ENCODE peak calls at places on chromosomes 5 and 9, in ten cellular contexts. C is stimulated activated CD8-positive, alpha-beta memory T cell treated with anti-CD3 and anti-CD28 coated beads, Interleukin-15, amount 100 ng/mL, for 1 hour; D is GDM1; L is A549; F is activated T-helper 1 cell treated with anti-CD3 and anti-CD28 coated beads, Interleukin-2, amount 50 U/mL, for 16 hours; R is activated CD4-positive, CD25-positive, alpha-beta regulatory T cell; U is fibroblast of villous mesenchyme; X is brain microvascular endothelial cell; G is OCI-LY7; Z is coronary artery. M is an unnamed sample.

GRCh38 chr5:172049226-172049796 is 42.9 kb upstream of the FBXW11 start:
- DNase-seq in Z (no peak), L (no peak), U (no peak), G (no peak), R (no peak), F (no peak), X (no peak), C (no peak), D (no peak), M (no peak)

GRCh38 chr9:2120926-2121689 is 106.0 kb downstream of the SMARCA2 start:
- DNase-seq in D (no peak), Z (no peak), C (no peak), G (no peak), X (peak), F (no peak), L (no peak), U (peak), R (no peak), M (no peak)

GRCh38 chr9:129197978-129198736 is 20.1 kb upstream of the IER5L start:
- DNase-seq in G (no peak), R (no peak), C (no peak), U (peak), F (no peak), D (no peak), L (no peak), Z (no peak), X (peak), M (peak)

GRCh38 chr9:113578877-113579269 is 115.3 kb downstream of the RGS3 start:
- DNase-seq in Z (peak), G (peak), L (peak), R (peak), U (peak), X (peak), D (peak), C (peak), F (peak), M (peak)

GRCh38 chr5:109947667-109948066 is 257.9 kb downstream of the MAN2A1 start:
- DNase-seq in X (no peak), D (no peak), C (no peak), R (no peak), G (no peak), L (no peak), Z (no peak), U (no peak), F (no peak), M (no peak)

GRCh38 chr9:100426532-100427365 is at the start of gene MSANTD3:
- DNase-seq in F (no peak), D (peak), R (no peak), C (peak), X (peak), G (peak), Z (peak), L (peak), U (peak), M (peak)

GRCh38 chr9:29332789-29333188 is 1759.5 kb upstream of the C9orf72 start:
- DNase-seq in C (no peak), R (no peak), Z (no peak), F (no peak), L (peak), G (no peak), X (peak), D (no peak), U (peak), M (no peak)

GRCh38 chr9:124500796-124501611 is 6.2 kb downstream of the NR5A1 start:
- DNase-seq in R (no peak), U (no peak), G (no peak), X (no peak), F (no peak), C (no peak), L (no peak), Z (no peak), D (no peak), M (no peak)

GRCh38 chr5:172284275-172284971 is 859 bp upstream of the UBTD2 start:
- DNase-seq in D (no peak), L (no peak), F (no peak), X (no peak), G (no peak), C (no peak), R (no peak), Z (peak), U (peak), M (peak)

GRCh38 chr5:124979174-124979573 is 232.7 kb upstream of the ZNF608 start:
- DNase-seq in Z (no peak), G (no peak), C (no peak), R (no peak), L (no peak), U (peak), F (no peak), X (no peak), D (no peak), M (no peak)

GRCh38 chr5:33843579-33843978 is 48.2 kb downstream of the ADAMTS12 start:
- DNase-seq in U (peak), X (peak), G (no peak), C (no peak), D (no peak), F (no peak), R (no peak), L (no peak), Z (no peak), M (no peak)

GRCh38 chr9:69718218-69718617 is 41.6 kb downstream of the PTAR1 start:
- DNase-seq in G (no peak), F (no peak), Z (no peak), U (no peak), D (no peak), C (no peak), X (no peak), R (no peak), L (no peak), M (no peak)

GRCh38 chr5:124866355-124867063 is 120.1 kb upstream of the ZNF608 start:
- DNase-seq in G (no peak), L (no peak), U (no peak), D (no peak), R (no peak), C (no peak), Z (no peak), F (no peak), X (no peak), M (no peak)

GRCh38 chr9:89527084-89527483 is 29.2 kb upstream of the SEMA4D start:
- DNase-seq in D (peak), C (no peak), L (no peak), F (no peak), R (no peak), Z (no peak), X (no peak), G (peak), U (no peak), M (peak)

GRCh38 chr9:131394464-131395026 is 659 bp downstream of the PRRC2B start:
- DNase-seq in U (peak), R (peak), X (no peak), F (peak), G (peak), D (no peak), L (no peak), Z (no peak), C (no peak), M (no peak)

GRCh38 chr9:2837915-2838314 is 6.0 kb downstream of the PUM3 start:
- DNase-seq in R (no peak), D (no peak), L (peak), Z (no peak), X (no peak), C (no peak), F (no peak), U (peak), G (no peak), M (no peak)

GRCh38 chr9:4297795-4298254 is 2.0 kb downstream of the GLIS3 start:
- DNase-seq in D (no peak), Z (peak), X (peak), G (no peak), L (peak), C (no peak), R (no peak), U (peak), F (peak), M (peak)

GRCh38 chr5:147332643-147333042 is 97.8 kb downstream of the STK32A start:
- DNase-seq in C (no peak), X (no peak), R (no peak), F (no peak), U (no peak), G (no peak), Z (no peak), L (no peak), D (no peak), M (no peak)

GRCh38 chr5:69217154-69217731 is 17.4 kb upstream of the CDK7 start:
- DNase-seq in D (no peak), L (peak), Z (no peak), U (no peak), G (no peak), X (no peak), R (peak), F (peak), C (peak), M (peak)

GRCh38 chr9:113614843-113615648 is 151.5 kb downstream of the RGS3 start:
- DNase-seq in D (no peak), U (peak), L (no peak), Z (no peak), X (peak), R (no peak), G (no peak), F (no peak), C (no peak), M (no peak)

GRCh38 chr9:73565026-73565425 is 413.4 kb downstream of the ANXA1 start:
- DNase-seq in X (no peak), F (no peak), G (no peak), C (no peak), R (no peak), D (no peak), L (no peak), U (no peak), Z (no peak), M (no peak)

GRCh38 chr5:133727636-133728035 is 115.3 kb upstream of the FSTL4 start:
- DNase-seq in X (no peak), Z (peak), R (no peak), C (no peak), F (no peak), G (no peak), D (no peak), U (no peak), L (no peak), M (no peak)

GRCh38 chr5:98248949-98249348 is 524.5 kb upstream of the RGMB start:
- DNase-seq in G (no peak), C (no peak), L (no peak), F (no peak), U (peak), X (peak), D (no peak), Z (no peak), R (no peak), M (no peak)

GRCh38 chr9:21873540-21874221 is 71.2 kb downstream of the MTAP start:
- DNase-seq in X (peak), G (no peak), C (no peak), F (no peak), U (peak), Z (no peak), D (no peak), R (no peak), L (no peak), M (no peak)

GRCh38 chr5:141508808-141509611 is 20.1 kb downstream of the PCDHGC5 start:
- DNase-seq in F (no peak), U (peak), X (peak), R (no peak), D (no peak), L (no peak), C (no peak), G (peak), Z (peak), M (peak)

GRCh38 chr9:78025186-78025585 is 6.4 kb downstream of the GNAQ start:
- DNase-seq in F (no peak), X (no peak), C (no peak), G (no peak), R (no peak), D (no peak), U (no peak), Z (no peak), L (no peak), M (no peak)

GRCh38 chr5:43236633-43237355 is 44.8 kb downstream of the NIM1K start:
- DNase-seq in Z (no peak), X (no peak), R (no peak), G (no peak), F (no peak), L (no peak), C (no peak), U (no peak), D (no peak), M (no peak)

M was measured in Kasumi-1.